ENCODE peak calls at places on chromosomes 5 and 9, in nine cellular contexts. H, E, M, Y, S, U, D, C and V are unnamed samples.

GRCh38 chr5:104267282-104268015 is 704.9 kb upstream of the NUDT12 start:
- DNase-seq in H (no peak), Y (no peak), D (no peak), E (no peak), C (no peak), S (no peak), M (no peak), U (no peak), V (no peak)

GRCh38 chr5:66666778-66667177 is 70.6 kb downstream of the MAST4 start:
- DNase-seq in D (no peak), M (peak), C (no peak), Y (no peak), H (peak), U (no peak), E (no peak), S (no peak), V (no peak)

GRCh38 chr5:127029513-127030258 is 672 bp downstream of the MARCHF3 start:
- DNase-seq in U (peak), E (peak), C (peak), Y (peak), H (peak), S (no peak), M (peak), D (peak), V (peak)

GRCh38 chr5:129771058-129771838 is 23.4 kb downstream of the MINAR2 start:
- DNase-seq in Y (peak), E (peak), M (peak), D (peak), S (no peak), U (no peak), C (peak), H (peak), V (no peak)

GRCh38 chr9:3343671-3344070 is 182.1 kb downstream of the RFX3 start:
- DNase-seq in E (no peak), Y (peak), H (no peak), M (no peak), C (no peak), U (no peak), S (no peak), D (no peak), V (no peak)

GRCh38 chr5:126624534-126624933 is 23.8 kb downstream of the PHAX start:
- DNase-seq in Y (peak), U (no peak), M (no peak), E (no peak), D (peak), H (no peak), C (peak), S (no peak), V (no peak)

GRCh38 chr9:124849801-124850200 is 3.5 kb upstream of the WDR38 start:
- DNase-seq in E (no peak), C (peak), U (no peak), H (peak), S (no peak), Y (peak), M (no peak), D (peak), V (no peak)

GRCh38 chr9:38644601-38645000 is 24.2 kb upstream of the ANKRD18A start:
- DNase-seq in Y (no peak), S (peak), H (no peak), D (no peak), M (no peak), C (no peak), U (no peak), E (no peak), V (no peak)

GRCh38 chr5:672329-673139 is 20.6 kb downstream of the TPPP start:
- DNase-seq in S (no peak), E (peak), Y (peak), C (peak), M (peak), H (peak), D (peak), U (peak), V (peak)

GRCh38 chr9:134346840-134347239 is 20.6 kb downstream of the RXRA start:
- DNase-seq in C (no peak), H (no peak), D (no peak), S (no peak), U (no peak), M (no peak), Y (no peak), E (no peak), V (no peak)

GRCh38 chr5:60463179-60463868 is 236.6 kb downstream of the DEPDC1B start:
- DNase-seq in U (no peak), S (no peak), E (no peak), C (peak), M (no peak), D (peak), H (peak), Y (no peak), V (no peak)

GRCh38 chr9:115595951-115596742 is 478.2 kb upstream of the TNC start:
- DNase-seq in M (peak), U (no peak), Y (peak), H (no peak), S (peak), D (peak), C (peak), E (no peak), V (no peak)

GRCh38 chr9:33718987-33719386 is 76.4 kb upstream of the PRSS3 start:
- DNase-seq in S (no peak), E (peak), D (peak), H (no peak), Y (peak), U (no peak), M (no peak), C (no peak), V (no peak)

GRCh38 chr9:3403315-3403714 is 122.5 kb downstream of the RFX3 start:
- DNase-seq in H (no peak), S (no peak), Y (no peak), D (no peak), U (no peak), E (no peak), M (no peak), C (no peak), V (no peak)

GRCh38 chr5:110611817-110612216 is 114.7 kb downstream of the TMEM232 start:
- DNase-seq in U (no peak), Y (no peak), D (no peak), M (no peak), H (no peak), S (no peak), C (no peak), E (no peak), V (no peak)

GRCh38 chr5:40601198-40601868 is 78.4 kb upstream of the PTGER4 start:
- DNase-seq in C (no peak), S (no peak), E (no peak), M (no peak), U (no peak), Y (no peak), D (no peak), H (no peak), V (no peak)

GRCh38 chr9:123823194-123823947 is 106.6 kb downstream of the DENND1A start:
- DNase-seq in S (no peak), U (no peak), C (no peak), Y (no peak), E (no peak), H (no peak), M (peak), D (no peak), V (no peak)

GRCh38 chr5:37272564-37272963 is 23.4 kb upstream of the CPLANE1 start:
- DNase-seq in U (no peak), E (no peak), S (no peak), Y (no peak), C (peak), D (peak), M (peak), H (peak), V (no peak)

GRCh38 chr5:98721231-98721928 is 52.1 kb upstream of the RGMB start:
- DNase-seq in E (no peak), C (peak), D (peak), U (no peak), M (no peak), S (no peak), H (no peak), Y (peak), V (no peak)

GRCh38 chr5:149979898-149980297 is 19.3 kb downstream of the SLC26A2 start:
- DNase-seq in H (no peak), Y (no peak), E (no peak), C (no peak), M (no peak), U (no peak), S (no peak), D (no peak), V (no peak)

GRCh38 chr5:127313847-127314473 is 23.4 kb downstream of the MEGF10 start:
- DNase-seq in E (no peak), C (peak), U (peak), M (peak), S (no peak), Y (peak), H (peak), D (peak), V (no peak)

GRCh38 chr5:159850192-159850573 is 66.1 kb upstream of the ADRA1B start:
- DNase-seq in C (peak), M (peak), S (no peak), U (no peak), D (peak), E (no peak), H (no peak), Y (peak), V (no peak)

GRCh38 chr9:123069010-123069481 is 35.6 kb downstream of the GPR21 start:
- DNase-seq in C (peak), D (peak), S (no peak), E (no peak), Y (peak), H (peak), U (no peak), M (no peak), V (no peak)

GRCh38 chr5:10760033-10760975 is 730 bp downstream of the DAP start:
- DNase-seq in H (peak), C (peak), M (peak), Y (peak), E (no peak), S (no peak), D (peak), U (no peak), V (peak)

GRCh38 chr9:99474186-99474585 is 252.1 kb downstream of the SEC61B start:
- DNase-seq in C (no peak), Y (no peak), E (no peak), D (peak), H (no peak), U (no peak), S (no peak), M (no peak), V (no peak)

GRCh38 chr5:174424219-174425053 is 299.9 kb upstream of the MSX2 start:
- DNase-seq in C (no peak), S (no peak), U (no peak), D (no peak), H (no peak), E (no peak), Y (no peak), M (no peak), V (no peak)

GRCh38 chr5:34898258-34898895 is 16.9 kb downstream of the RAD1 start:
- DNase-seq in E (peak), C (peak), H (peak), U (peak), M (peak), Y (peak), S (peak), D (peak), V (no peak)

GRCh38 chr9:131036529-131037335 is 27.8 kb downstream of the LAMC3 start:
- DNase-seq in U (no peak), Y (no peak), H (no peak), D (no peak), C (no peak), M (no peak), S (no peak), E (no peak), V (no peak)

GRCh38 chr5:115379622-115380344 is 83.3 kb upstream of the CCDC112 start:
- DNase-seq in E (no peak), C (peak), M (no peak), S (no peak), Y (no peak), D (no peak), H (no peak), U (no peak), V (no peak)

GRCh38 chr9:33162721-33163311 is 4.3 kb downstream of the B4GALT1 start:
- DNase-seq in D (peak), U (no peak), C (no peak), M (no peak), H (peak), Y (peak), E (peak), S (no peak), V (no peak)

GRCh38 chr5:57493034-57493433 is 10.4 kb upstream of the ACTBL2 start:
- DNase-seq in E (no peak), C (peak), S (no peak), M (no peak), H (no peak), Y (no peak), D (peak), U (no peak), V (no peak)

GRCh38 chr5:172078726-172079345 is 72.4 kb upstream of the FBXW11 start:
- DNase-seq in H (no peak), D (peak), S (no peak), E (peak), U (no peak), Y (peak), C (no peak), M (no peak), V (no peak)

GRCh38 chr9:25830381-25830780 is 152.1 kb upstream of the TUSC1 start:
- DNase-seq in M (no peak), D (no peak), H (no peak), E (no peak), Y (no peak), U (no peak), C (no peak), S (no peak), V (no peak)
- TF ChIP-seq CTCF in M (no peak), D (no peak), H (no peak), E (no peak), Y (no peak), U (no peak), C (no peak), S (no peak), V (no peak)

GRCh38 chr5:144248015-144248414 is 77.3 kb downstream of the KCTD16 start:
- DNase-seq in H (no peak), E (no peak), S (no peak), Y (no peak), C (no peak), M (no peak), D (no peak), U (no peak), V (no peak)
- TF ChIP-seq CTCF in H (no peak), E (no peak), S (no peak), Y (no peak), C (no peak), M (peak), D (no peak), U (no peak), V (no peak)

GRCh38 chr5:142601432-142601831 is 84.5 kb downstream of the FGF1 start:
- DNase-seq in E (no peak), U (no peak), M (peak), Y (no peak), C (no peak), S (no peak), H (no peak), D (no peak), V (no peak)
- TF ChIP-seq CTCF in E (no peak), U (no peak), M (peak), Y (peak), C (peak), S (peak), H (no peak), D (peak), V (no peak)

DNA sequence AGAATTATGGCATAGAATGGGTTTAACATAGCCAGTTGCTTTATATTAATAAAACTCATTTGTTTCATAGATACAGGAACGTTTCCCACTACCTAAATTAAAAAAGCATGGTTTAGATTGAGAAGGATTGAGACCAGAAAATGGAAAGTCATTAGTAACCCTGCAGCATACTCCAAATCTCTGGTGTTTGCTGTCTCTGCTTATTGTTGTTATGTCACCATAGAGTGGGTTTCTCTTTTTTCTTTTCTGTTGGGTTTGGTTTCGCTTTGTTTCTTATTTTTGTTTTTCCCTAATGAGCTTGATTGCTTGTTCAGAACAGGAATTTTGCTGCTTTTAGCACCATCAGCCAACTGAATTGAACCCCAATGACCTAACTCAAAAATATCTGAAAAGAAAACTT is 1034.8 kb downstream of the MAT2B start:
- DNase-seq in E (no peak), M (no peak), Y (no peak), S (no peak), C (no peak), H (no peak), U (no peak), D (no peak), V (no peak)
- TF ChIP-seq CTCF in E (no peak), M (no peak), Y (no peak), S (no peak), C (no peak), H (no peak), U (no peak), D (no peak), V (no peak)

GRCh38 chr9:109143881-109144562 is 23.0 kb downstream of the FRRS1L start:
- DNase-seq in Y (peak), E (no peak), S (no peak), U (no peak), D (peak), C (peak), H (no peak), M (peak), V (no peak)
- TF ChIP-seq CTCF in Y (peak), E (no peak), S (peak), U (no peak), D (peak), C (peak), H (peak), M (peak), V (peak)

GRCh38 chr9:89183146-89183545 is 4.5 kb upstream of the SHC3 start:
- DNase-seq in D (no peak), C (no peak), U (no peak), H (no peak), Y (no peak), E (no peak), S (no peak), M (no peak), V (no peak)
- TF ChIP-seq CTCF in D (no peak), C (no peak), U (no peak), H (no peak), Y (no peak), E (no peak), S (no peak), M (peak), V (no peak)

DNA sequence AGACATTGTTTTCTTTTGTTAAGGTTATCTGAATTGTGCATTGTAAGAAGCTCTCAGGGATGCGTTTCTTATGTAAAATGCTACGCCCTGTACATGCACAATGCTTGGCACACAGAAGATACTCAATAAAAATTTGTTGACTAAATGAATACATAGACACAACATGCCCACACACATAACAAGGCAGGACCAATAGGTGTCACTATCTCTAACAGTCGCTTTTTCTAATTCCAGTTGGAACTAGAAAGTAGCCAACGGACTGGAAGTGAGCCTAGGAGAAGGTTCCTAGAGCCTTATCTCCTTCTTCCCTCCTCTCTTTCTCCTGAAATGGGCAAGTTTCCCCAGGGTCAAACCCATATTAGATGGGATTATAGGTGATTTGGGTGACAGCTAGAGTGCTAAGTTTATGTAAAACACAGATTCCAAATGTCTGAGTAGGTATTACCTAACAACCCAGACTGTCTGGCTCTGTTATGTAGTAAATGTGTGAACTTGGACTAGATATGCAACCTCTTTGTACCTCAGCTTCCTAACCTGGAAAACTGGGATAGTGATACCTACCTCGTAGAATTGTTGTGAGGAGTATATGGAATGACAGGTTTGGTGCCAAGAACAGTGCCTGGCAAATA is 603.0 kb downstream of the RAB3C start:
- DNase-seq in U (no peak), C (no peak), H (no peak), D (no peak), M (no peak), E (no peak), Y (no peak), S (no peak), V (no peak)
- TF ChIP-seq CTCF in U (no peak), C (no peak), H (no peak), D (no peak), M (peak), E (no peak), Y (no peak), S (no peak), V (no peak)

GRCh38 chr9:89920131-89920530 is 315.3 kb downstream of the GADD45G start:
- DNase-seq in D (no peak), E (no peak), Y (no peak), C (no peak), S (no peak), U (no peak), H (no peak), M (no peak), V (no peak)

GRCh38 chr9:89917861-89918260 is 313.0 kb downstream of the GADD45G start:
- DNase-seq in D (no peak), C (no peak), E (no peak), S (peak), Y (no peak), M (no peak), U (no peak), H (no peak), V (no peak)

GRCh38 chr9:89920901-89921300 is 316.1 kb downstream of the GADD45G start:
- DNase-seq in E (no peak), D (no peak), Y (no peak), H (no peak), U (no peak), M (no peak), S (peak), C (no peak), V (no peak)

GRCh38 chr9:89922099-89922498 is 317.3 kb downstream of the GADD45G start:
- DNase-seq in E (no peak), Y (no peak), S (peak), D (no peak), H (no peak), U (no peak), M (no peak), C (no peak), V (no peak)

DNA sequence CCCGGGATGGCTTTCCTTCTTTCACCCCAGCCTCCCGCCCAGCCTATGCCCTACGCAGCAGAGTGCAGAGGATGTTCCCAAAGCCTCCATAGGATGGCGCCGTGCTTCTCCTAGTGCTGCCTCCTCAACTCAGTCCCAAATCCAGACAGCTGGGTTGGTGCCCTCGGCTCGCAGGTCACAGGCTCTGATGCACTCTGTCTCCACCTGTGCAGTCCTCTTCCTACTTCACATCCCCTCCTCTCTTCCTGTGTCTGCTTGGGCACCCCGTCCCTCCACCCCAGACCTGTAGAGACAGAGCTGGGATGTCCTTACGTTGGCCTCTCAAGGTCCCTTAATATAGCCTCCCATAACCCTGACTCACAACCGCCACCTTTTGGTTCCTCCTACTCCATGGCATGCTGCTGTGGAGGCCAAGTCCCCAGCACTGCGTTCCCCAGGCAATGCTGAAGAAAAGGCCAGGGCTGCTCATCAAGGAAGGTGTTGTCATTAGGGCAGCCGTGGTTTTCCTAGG is 314.4 kb downstream of the GADD45G start:
- DNase-seq in H (peak), S (peak), M (peak), Y (no peak), C (no peak), U (no peak), E (no peak), D (no peak), V (no peak)
- TF ChIP-seq CTCF in H (peak), S (no peak), M (peak), Y (no peak), C (peak), U (no peak), E (peak), D (no peak), V (peak)

GRCh38 chr5:179967489-179967888 is 59.8 kb upstream of the TBC1D9B start:
- DNase-seq in E (no peak), S (no peak), C (peak), D (no peak), M (no peak), H (peak), U (no peak), Y (no peak), V (no peak)
- TF ChIP-seq CTCF in E (no peak), S (no peak), C (no peak), D (no peak), M (no peak), H (no peak), U (no peak), Y (no peak), V (no peak)

DNA sequence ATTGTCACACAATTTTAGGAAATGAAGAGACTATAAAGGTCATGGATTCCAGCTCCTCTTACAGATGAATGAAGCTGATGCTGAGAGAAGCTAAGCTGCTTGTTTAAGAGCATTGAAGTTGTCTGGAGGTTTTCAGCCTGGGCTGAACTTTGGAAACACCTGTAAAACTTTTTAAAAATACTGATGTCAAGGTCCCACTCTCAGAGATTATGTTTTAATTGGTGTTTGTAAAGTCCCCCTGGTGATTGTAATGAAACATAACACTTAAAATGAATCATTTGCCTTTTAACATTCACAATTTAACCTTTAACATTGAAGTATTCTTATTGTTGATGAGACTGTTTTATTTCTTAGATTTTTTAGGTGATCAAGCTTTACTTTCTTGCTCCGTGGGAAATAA is 16.4 kb downstream of the RAD23B start:
- DNase-seq in S (no peak), C (no peak), D (no peak), M (no peak), H (no peak), U (no peak), Y (peak), E (no peak), V (no peak)
- TF ChIP-seq CTCF in S (peak), C (peak), D (no peak), M (peak), H (no peak), U (peak), Y (peak), E (no peak), V (peak)